ENCODE peak calls at places on chromosomes 16 and 17, in eight cellular contexts. A is RWPE1, V is GM12864, H is epithelial cell of esophagus, X is AG09309, J is lower lobe of right lung, F is omental fat pad, U is GM12865. K is an unnamed sample.

GRCh38 chr16:80719573-80719972 is 84.8 kb downstream of the CDYL2 start:
- DNase-seq in H (no peak), A (no peak), V (no peak), J (no peak), U (peak), F (no peak), X (no peak), K (no peak)

GRCh38 chr17:65058615-65059014 is 2.1 kb upstream of the GNA13 start:
- DNase-seq in V (no peak), F (no peak), X (no peak), A (peak), H (peak), J (no peak), U (no peak), K (no peak)

GRCh38 chr17:12457493-12457892 is 208.2 kb upstream of the MYOCD start:
- DNase-seq in U (no peak), F (no peak), H (no peak), V (no peak), A (no peak), J (no peak), X (peak), K (no peak)

GRCh38 chr17:63954402-63955063 is 18.2 kb downstream of the SCN4A start:
- DNase-seq in J (no peak), X (no peak), U (peak), V (no peak), A (no peak), F (no peak), H (no peak), K (no peak)

GRCh38 chr16:21336231-21336630 is 58.1 kb upstream of the CRYM start:
- DNase-seq in V (no peak), F (no peak), X (no peak), J (no peak), H (peak), U (no peak), A (no peak), K (no peak)

GRCh38 chr17:71432378-71433315 is 688.2 kb upstream of the SOX9 start:
- DNase-seq in U (no peak), V (no peak), F (no peak), H (peak), J (no peak), A (no peak), X (no peak), K (no peak)

GRCh38 chr16:57817680-57818079 is 15.4 kb upstream of the KIFC3 start:
- DNase-seq in V (no peak), X (no peak), F (no peak), J (no peak), U (no peak), A (no peak), H (no peak), K (no peak)

GRCh38 chr17:63918305-63918704 is 334 bp downstream of the GH1 start:
- DNase-seq in V (no peak), A (no peak), U (no peak), J (no peak), X (no peak), H (no peak), F (no peak), K (no peak)

GRCh38 chr16:11328172-11329079 is 16.8 kb upstream of the RMI2 start:
- DNase-seq in J (peak), U (peak), F (peak), V (peak), A (peak), X (peak), H (peak), K (no peak)

GRCh38 chr17:82985973-82986372 is 93.4 kb upstream of the METRNL start:
- DNase-seq in J (peak), U (no peak), V (no peak), X (no peak), A (no peak), F (no peak), H (no peak), K (no peak)

GRCh38 chr16:29820271-29820701 is at the start of gene MVP:
- DNase-seq in V (no peak), F (no peak), X (no peak), H (peak), J (peak), A (peak), U (peak), K (no peak)

GRCh38 chr16:8611886-8612595 is 9.5 kb upstream of the METTL22 start:
- DNase-seq in A (no peak), U (no peak), X (no peak), F (no peak), J (no peak), H (no peak), V (no peak), K (no peak)

GRCh38 chr16:3950343-3951193 is 70.1 kb upstream of the CREBBP start:
- DNase-seq in J (peak), U (no peak), V (no peak), A (peak), X (peak), H (peak), F (peak), K (peak)

GRCh38 chr16:30985401-30986128 is 558 bp downstream of the HSD3B7 start:
- DNase-seq in V (no peak), X (no peak), H (peak), J (peak), F (no peak), U (no peak), A (peak), K (peak)

GRCh38 chr17:44970136-44970737 is 2.1 kb upstream of the C1QL1 start:
- DNase-seq in H (no peak), V (no peak), A (no peak), U (no peak), J (no peak), X (no peak), F (no peak), K (no peak)

GRCh38 chr17:81516439-81516838 is 3.8 kb upstream of the ACTG1 start:
- DNase-seq in A (no peak), X (no peak), J (peak), F (no peak), V (no peak), H (no peak), U (no peak), K (no peak)

GRCh38 chr16:83882118-83882879 is 16.6 kb upstream of the MLYCD start:
- DNase-seq in V (no peak), X (no peak), U (no peak), H (no peak), J (no peak), F (no peak), A (no peak), K (no peak)

GRCh38 chr16:86823125-86823524 is 244.8 kb downstream of the FOXL1 start:
- DNase-seq in V (no peak), F (no peak), X (no peak), H (no peak), U (no peak), J (no peak), A (no peak), K (no peak)

GRCh38 chr17:65886240-65886639 is 305.7 kb downstream of the CEP112 start:
- DNase-seq in F (no peak), U (no peak), A (no peak), V (no peak), H (no peak), J (no peak), X (peak), K (no peak)

GRCh38 chr16:3637371-3637923 is 17.0 kb upstream of the DNASE1 start:
- DNase-seq in U (peak), J (no peak), V (no peak), X (no peak), F (no peak), H (no peak), A (no peak), K (no peak)

GRCh38 chr16:11250091-11250785 is 5.8 kb downstream of the SOCS1 start:
- DNase-seq in A (no peak), H (no peak), U (peak), J (no peak), V (no peak), X (no peak), F (no peak), K (no peak)

GRCh38 chr16:87791295-87792204 is 25.8 kb upstream of the KLHDC4 start:
- DNase-seq in J (no peak), V (no peak), H (peak), F (no peak), A (no peak), X (no peak), U (no peak), K (no peak)

GRCh38 chr17:3641717-3642486 is 5.3 kb downstream of the CTNS start:
- DNase-seq in A (no peak), H (no peak), X (no peak), V (no peak), U (no peak), J (no peak), F (no peak), K (no peak)

GRCh38 chr16:2337431-2338296 is 2.9 kb downstream of the ABCA3 start:
- DNase-seq in U (no peak), A (no peak), J (no peak), V (no peak), F (no peak), X (no peak), H (no peak), K (no peak)

GRCh38 chr16:83830091-83830768 is 22.5 kb downstream of the HSBP1 start:
- DNase-seq in V (no peak), X (no peak), H (no peak), J (no peak), A (no peak), F (no peak), U (no peak), K (no peak)

GRCh38 chr17:7839890-7840260 is 5.9 kb downstream of the KDM6B start:
- DNase-seq in F (no peak), V (no peak), H (peak), A (no peak), J (no peak), X (no peak), U (peak), K (no peak)

GRCh38 chr17:7590743-7591142 is 849 bp upstream of the SOX15 start:
- DNase-seq in U (no peak), V (no peak), J (no peak), A (peak), F (no peak), X (no peak), H (peak), K (no peak)

GRCh38 chr16:72247821-72248253 is 75.9 kb upstream of the PMFBP1 start:
- DNase-seq in J (no peak), X (no peak), F (no peak), V (no peak), H (no peak), U (no peak), A (peak), K (no peak)

GRCh38 chr17:63407741-63408330 is 38.3 kb downstream of the CYB561 start:
- DNase-seq in A (no peak), F (no peak), J (no peak), U (no peak), X (no peak), H (no peak), V (no peak), K (no peak)

GRCh38 chr17:50903604-50904521 is 37.7 kb upstream of the TOB1 start:
- DNase-seq in U (peak), X (no peak), A (peak), F (no peak), J (no peak), H (peak), V (peak), K (no peak)

GRCh38 chr17:1779571-1780074 is 17.8 kb downstream of the SERPINF1 start:
- DNase-seq in V (no peak), X (peak), J (peak), F (peak), A (peak), U (no peak), H (peak), K (peak)

GRCh38 chr16:79269211-79269863 is 331.2 kb downstream of the MAF start:
- DNase-seq in U (peak), A (no peak), J (no peak), H (no peak), F (no peak), V (peak), X (no peak), K (no peak)

GRCh38 chr16:13708361-13708760 is 211.6 kb upstream of the ERCC4 start:
- DNase-seq in X (no peak), A (no peak), F (no peak), H (no peak), V (no peak), U (no peak), J (no peak), K (no peak)

GRCh38 chr16:23082161-23082788 is 67.0 kb downstream of the USP31 start:
- DNase-seq in J (no peak), X (no peak), U (no peak), A (no peak), V (no peak), H (peak), F (no peak), K (no peak)
- TF ChIP-seq CTCF in J (no peak), X (no peak), U (no peak), A (no peak), V (no peak), H (no peak), F (no peak), K (no peak)

DNA sequence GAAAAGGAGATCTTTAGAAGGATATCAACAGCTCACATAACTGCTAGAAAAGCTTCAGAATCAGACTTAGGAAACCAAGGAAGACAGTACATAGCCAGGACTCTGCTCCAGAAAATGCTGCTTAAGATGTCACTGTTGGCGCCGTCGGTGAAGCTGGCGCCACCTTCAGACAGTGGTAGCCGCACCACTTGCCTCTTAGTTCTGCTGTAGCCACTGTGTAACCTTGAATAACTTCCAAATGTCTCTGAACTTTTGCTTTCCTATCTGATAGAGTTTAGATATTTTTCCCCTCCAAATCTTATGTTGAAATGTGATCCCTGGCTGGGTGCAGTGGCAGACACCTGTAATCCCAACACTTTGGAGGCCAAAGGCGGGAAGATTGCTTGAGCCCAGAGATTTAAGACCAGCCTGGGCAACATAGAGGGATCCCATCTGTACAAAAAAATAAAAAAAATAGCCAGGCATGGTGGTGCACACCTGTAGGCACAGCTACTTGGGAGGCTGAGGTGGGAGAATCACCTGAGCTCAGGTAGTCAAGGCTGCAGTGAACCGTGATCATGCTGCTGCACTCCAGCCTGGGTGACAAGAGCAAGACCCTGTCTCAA is 6.3 kb upstream of the USP31 start:
- DNase-seq in U (peak), J (no peak), A (no peak), V (no peak), X (no peak), H (no peak), F (no peak), K (no peak)
- TF ChIP-seq CTCF in U (peak), J (peak), A (no peak), V (peak), X (peak), H (peak), F (no peak), K (no peak)

GRCh38 chr17:56630202-56630601 is 36.7 kb downstream of the NOG start:
- DNase-seq in J (no peak), F (no peak), X (no peak), V (no peak), H (no peak), A (no peak), U (no peak), K (no peak)
- TF ChIP-seq CTCF in J (no peak), F (no peak), X (no peak), V (no peak), H (no peak), A (no peak), U (no peak), K (no peak)

DNA sequence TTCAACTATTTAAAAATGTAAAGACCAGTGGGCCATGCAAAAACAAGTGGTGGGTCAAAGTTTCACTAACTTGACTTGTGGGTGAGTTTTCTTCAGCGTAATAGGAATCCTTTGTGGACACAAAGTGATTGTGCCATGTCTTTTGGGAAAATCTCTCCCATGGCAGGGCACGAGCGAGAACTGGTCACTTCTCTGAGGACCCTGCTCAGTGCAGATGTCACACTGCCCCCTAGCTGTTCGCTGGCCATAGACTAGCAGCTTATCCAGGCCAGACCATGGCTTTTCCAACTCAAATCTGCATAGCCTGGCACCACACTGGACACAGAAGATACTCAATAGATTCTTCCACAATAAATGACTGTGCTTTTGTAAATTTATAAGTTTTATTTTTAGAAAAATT is 306.0 kb upstream of the CCL2 start:
- DNase-seq in V (no peak), H (no peak), F (no peak), J (no peak), A (no peak), U (no peak), X (no peak), K (no peak)
- TF ChIP-seq CTCF in V (peak), H (no peak), F (no peak), J (no peak), A (no peak), U (peak), X (no peak), K (no peak)

DNA sequence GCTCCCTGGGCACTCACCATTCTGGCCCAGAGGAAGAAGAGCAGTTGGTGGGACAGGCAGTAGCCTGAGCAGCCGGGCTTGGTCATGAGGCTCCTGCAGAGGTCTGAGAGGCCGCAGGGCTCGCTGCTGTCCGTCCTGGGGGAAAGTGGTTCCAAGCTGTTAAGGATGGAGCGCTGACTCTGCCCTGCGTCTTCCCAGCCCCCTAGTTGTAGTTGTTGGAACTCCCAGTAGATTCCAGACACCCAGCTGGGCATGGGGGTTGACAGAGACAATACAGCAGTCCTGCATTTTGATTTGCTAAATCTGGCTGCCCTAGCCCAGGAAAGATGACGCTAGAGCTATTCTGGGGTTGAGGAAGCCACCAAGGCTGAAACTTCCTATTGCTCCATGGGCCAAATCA is 7.3 kb downstream of the C16orf89 start:
- DNase-seq in V (no peak), A (no peak), J (no peak), U (no peak), F (no peak), X (no peak), H (no peak), K (no peak)
- TF ChIP-seq CTCF in V (peak), A (no peak), J (no peak), U (no peak), F (no peak), X (peak), H (no peak), K (no peak)

GRCh38 chr17:33202011-33202410 is 91.1 kb downstream of the ASIC2 start:
- DNase-seq in A (no peak), F (no peak), X (no peak), U (peak), V (no peak), H (no peak), J (no peak), K (no peak)

GRCh38 chr17:33201255-33201654 is 91.8 kb downstream of the ASIC2 start:
- DNase-seq in X (no peak), F (no peak), U (peak), J (no peak), H (no peak), V (no peak), A (no peak), K (no peak)

GRCh38 chr17:33200116-33200515 is 93.0 kb downstream of the ASIC2 start:
- DNase-seq in X (no peak), V (no peak), U (no peak), J (no peak), F (no peak), A (peak), H (peak), K (no peak)

GRCh38 chr17:33202796-33203195 is 90.3 kb downstream of the ASIC2 start:
- DNase-seq in X (no peak), F (no peak), J (no peak), V (no peak), H (no peak), U (no peak), A (no peak), K (no peak)

GRCh38 chr17:33200587-33200986 is 92.5 kb downstream of the ASIC2 start:
- DNase-seq in U (no peak), X (no peak), F (no peak), H (peak), J (no peak), A (peak), V (no peak), K (no peak)
- TF ChIP-seq CTCF in U (no peak), X (no peak), F (no peak), H (peak), J (no peak), A (no peak), V (peak), K (no peak)

GRCh38 chr17:14198575-14198974 is 38.1 kb downstream of the CDRT15 start:
- DNase-seq in X (no peak), U (no peak), V (no peak), F (no peak), J (no peak), H (no peak), A (no peak), K (no peak)

GRCh38 chr17:14198013-14198412 is 38.6 kb downstream of the CDRT15 start:
- DNase-seq in H (no peak), X (no peak), V (no peak), F (no peak), U (no peak), J (peak), A (no peak), K (no peak)

GRCh38 chr17:14200354-14200753 is 36.3 kb downstream of the CDRT15 start:
- DNase-seq in A (no peak), V (no peak), U (no peak), H (no peak), X (no peak), F (no peak), J (no peak), K (no peak)

GRCh38 chr17:14197582-14197981 is 39.1 kb downstream of the CDRT15 start:
- DNase-seq in V (no peak), F (no peak), A (no peak), X (no peak), J (no peak), U (no peak), H (no peak), K (no peak)

DNA sequence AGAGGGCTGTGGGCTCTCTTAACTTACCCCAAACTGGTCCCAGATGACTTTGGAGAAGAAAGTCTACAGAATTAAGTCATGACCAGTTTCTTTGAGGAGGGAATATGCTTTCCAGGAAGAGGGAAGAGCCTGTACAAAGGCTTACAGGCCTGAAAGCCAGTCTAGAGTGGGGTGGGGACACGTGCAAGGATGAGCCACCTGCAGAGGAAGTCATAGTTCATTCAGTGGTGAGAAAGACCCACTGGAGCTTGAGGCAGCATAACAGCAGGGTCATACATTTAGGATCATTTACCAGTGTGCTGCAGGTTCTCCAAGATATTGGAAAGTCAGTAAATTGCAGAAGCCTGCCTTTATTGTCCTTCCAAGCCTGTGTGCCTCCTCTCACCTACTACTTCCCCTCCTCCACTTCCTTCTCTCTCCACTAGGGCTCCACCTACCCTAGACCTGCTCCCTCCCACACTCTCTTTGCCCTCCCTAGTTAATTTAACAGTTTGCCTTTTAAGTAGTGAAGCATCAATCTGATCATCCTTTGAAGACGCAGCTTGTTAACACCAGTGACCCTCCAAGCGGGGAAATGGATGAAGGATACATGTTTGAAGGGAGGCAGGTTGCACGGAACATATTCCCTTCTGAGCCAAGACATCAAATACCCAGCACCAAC is 40.2 kb downstream of the CDRT15 start:
- DNase-seq in F (no peak), J (no peak), A (no peak), X (no peak), V (no peak), H (no peak), U (no peak), K (no peak)
- TF ChIP-seq CTCF in F (no peak), J (peak), A (no peak), X (no peak), V (peak), H (peak), U (peak), K (no peak)